ENCODE peak calls at places on chromosomes 5 and 9, in six cellular contexts. V, R, M, Z, L and A are unnamed samples.

GRCh38 chr9:3361115-3361514 is 164.7 kb downstream of the RFX3 start:
- DNase-seq in V (no peak), R (no peak), M (no peak), Z (no peak), L (no peak), A (no peak)

GRCh38 chr5:19853616-19854240 is 134.3 kb downstream of the CDH18 start:
- DNase-seq in V (no peak), R (no peak), M (no peak), Z (no peak), L (no peak), A (no peak)

GRCh38 chr9:110189001-110189400 is 19.0 kb downstream of the C9orf152 start:
- DNase-seq in V (no peak), R (peak; percentile 85), M (no peak), Z (peak; percentile 50), L (no peak), A (peak; percentile 4)

GRCh38 chr9:4581031-4581760 is 80.9 kb upstream of the PLPP6 start:
- DNase-seq in V (no peak), R (no peak), M (no peak), Z (no peak), L (no peak), A (no peak)

GRCh38 chr5:142748568-142749249 is 21.5 kb upstream of the ARHGAP26 start:
- DNase-seq in V (peak; percentile 51), R (peak; percentile 64), M (no peak), Z (no peak), L (peak; percentile 31), A (no peak)

GRCh38 chr9:80496901-80497565 is 925.3 kb downstream of the TLE4 start:
- DNase-seq in V (no peak), R (no peak), M (no peak), Z (no peak), L (no peak), A (no peak)

GRCh38 chr9:36933676-36934215 is 100.3 kb downstream of the PAX5 start:
- DNase-seq in V (no peak), R (peak; percentile 1), M (no peak), Z (no peak), L (no peak), A (no peak)

GRCh38 chr5:134465856-134466240 is 54.2 kb upstream of the CDKN2AIPNL start:
- DNase-seq in V (no peak), R (peak; percentile 93), M (peak; percentile 81), Z (peak; percentile 57), L (peak; percentile 41), A (peak; percentile 55)

GRCh38 chr9:4690144-4690543 is 10.8 kb downstream of the CDC37L1 start:
- DNase-seq in V (no peak), R (no peak), M (no peak), Z (no peak), L (no peak), A (no peak)

GRCh38 chr9:110714314-110714713 is 45.7 kb downstream of the MUSK start:
- DNase-seq in V (no peak), R (peak; percentile 25), M (no peak), Z (no peak), L (no peak), A (no peak)

GRCh38 chr5:43601454-43602260 is 1.3 kb upstream of the NNT start:
- DNase-seq in V (no peak), R (no peak), M (peak; percentile 26), Z (no peak), L (no peak), A (no peak)

GRCh38 chr5:17431272-17432050 is 66.6 kb upstream of the TAF11L2 start:
- DNase-seq in V (no peak), R (no peak), M (no peak), Z (no peak), L (no peak), A (no peak)

GRCh38 chr9:130200038-130200979 is 28.1 kb downstream of the NCS1 start:
- DNase-seq in V (no peak), R (no peak), M (no peak), Z (no peak), L (no peak), A (no peak)

GRCh38 chr5:124707516-124707915 is 38.9 kb downstream of the ZNF608 start:
- DNase-seq in V (no peak), R (no peak), M (no peak), Z (no peak), L (no peak), A (no peak)

GRCh38 chr9:12770261-12770660 is 4.6 kb upstream of the LURAP1L start:
- DNase-seq in V (no peak), R (no peak), M (no peak), Z (no peak), L (no peak), A (no peak)

GRCh38 chr9:12760758-12761157 is 14.1 kb upstream of the LURAP1L start:
- DNase-seq in V (no peak), R (no peak), M (no peak), Z (no peak), L (no peak), A (no peak)

GRCh38 chr9:12764150-12764549 is 10.7 kb upstream of the LURAP1L start:
- DNase-seq in V (no peak), R (no peak), M (no peak), Z (no peak), L (no peak), A (no peak)

GRCh38 chr9:12766357-12766756 is 8.5 kb upstream of the LURAP1L start:
- DNase-seq in V (no peak), R (no peak), M (no peak), Z (no peak), L (no peak), A (no peak)

GRCh38 chr9:12765399-12765798 is 9.4 kb upstream of the LURAP1L start:
- DNase-seq in V (no peak), R (no peak), M (no peak), Z (no peak), L (no peak), A (no peak)
- H3K27ac ChIP-seq in V (no peak overlapping the region), R (no peak overlapping the region), M (no peak overlapping the region), Z (no peak overlapping the region), L (no peak overlapping the region), A (no peak overlapping the region)

DNA sequence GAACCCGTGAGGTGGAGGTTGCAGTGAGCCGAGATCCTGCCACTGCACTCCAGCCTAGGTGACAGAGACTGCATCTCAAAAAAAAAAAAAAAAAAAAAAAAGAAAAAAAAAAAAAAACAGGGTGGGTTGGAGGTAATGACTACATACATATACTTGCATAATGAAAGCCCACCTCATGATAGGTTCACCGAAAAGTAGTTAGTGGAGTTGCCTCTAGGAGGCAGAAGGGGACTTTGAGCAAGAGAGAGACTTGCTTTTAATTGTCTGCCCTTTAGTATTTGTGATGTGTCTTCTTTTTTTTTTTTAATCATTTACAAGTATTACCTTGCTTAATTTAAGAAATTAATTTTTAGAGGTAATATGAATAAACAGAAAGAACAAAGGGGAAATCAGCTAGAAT is 99.8 kb downstream of the PPARGC1B start:
- DNase-seq in V (no peak), R (no peak), M (no peak), Z (peak; percentile 12), L (no peak), A (no peak)
- H3K27ac ChIP-seq in V (no peak overlapping the region), R (no peak overlapping the region), M (no peak overlapping the region), Z (no peak overlapping the region), L (no peak overlapping the region), A (no peak overlapping the region)

GRCh38 chr9:113963914-113964739 is 88.0 kb downstream of the ZNF618 start:
- DNase-seq in V (no peak), R (no peak), M (no peak), Z (no peak), L (no peak), A (no peak)
- H3K27ac ChIP-seq in V (no peak overlapping the region), R (no peak overlapping the region), M (no peak overlapping the region), Z (no peak overlapping the region), L (no peak overlapping the region), A (no peak overlapping the region)

GRCh38 chr5:136018814-136019777 is 9.7 kb upstream of the TGFBI start:
- DNase-seq in V (no peak), R (no peak), M (peak; percentile 97), Z (no peak), L (no peak), A (no peak)
- H3K27ac ChIP-seq in V (no peak overlapping the region), R (peak overlapping the region; percentile 68), M (peak overlapping the region; percentile 98), Z (no peak overlapping the region), L (no peak overlapping the region), A (no peak overlapping the region)